ENCODE peak calls at places on chromosome 11, in four cellular contexts. O is fibroblast of villous mesenchyme, D is amygdala, R is cardiac muscle cell. Q is an unnamed sample.

GRCh38 chr11:75673977-75674582 is 5.2 kb upstream of the MAP6 start:
- DNase-seq in R (peak), D (no peak), O (peak), Q (no peak)

GRCh38 chr11:45850446-45850845 is 3.2 kb downstream of the CRY2 start:
- DNase-seq in R (peak), D (no peak), O (peak), Q (no peak)

GRCh38 chr11:83168756-83169155 is 11.8 kb downstream of the PCF11 start:
- DNase-seq in R (no peak), O (no peak), D (no peak), Q (no peak)

GRCh38 chr11:133361689-133361994 is 170.7 kb downstream of the OPCML start:
- DNase-seq in O (no peak), R (no peak), D (no peak), Q (no peak)

GRCh38 chr11:10375280-10376048 is 70.6 kb downstream of the ADM start:
- DNase-seq in D (no peak), R (peak), O (peak), Q (no peak)

GRCh38 chr11:134727204-134727603 is 315.2 kb upstream of the B3GAT1 start:
- DNase-seq in D (no peak), R (no peak), O (peak), Q (no peak)

GRCh38 chr11:46197421-46197820 is 76.2 kb upstream of the PHF21A start:
- DNase-seq in R (no peak), D (no peak), O (no peak), Q (no peak)

GRCh38 chr11:67398661-67399563 is 2.7 kb downstream of the PPP1CA start:
- DNase-seq in R (no peak), D (no peak), O (no peak), Q (no peak)

GRCh38 chr11:9601041-9601875 is 27.8 kb downstream of the WEE1 start:
- DNase-seq in D (no peak), O (peak), R (peak), Q (peak)

Q was measured in stimulated activated CD4-positive, alpha-beta T cell treated with anti-CD3 and anti-CD28 coated beads, TNF-alpha, amount 100 ng/mL, for 24 hours.